ENCODE peak calls at places on chromosomes 4 and X, in six cellular contexts. M is neural progenitor cell, E is A549, G is GM23338, J is fibroblast of lung, U is endothelial cell of umbilical vein. A is an unnamed sample.

GRCh38 chr4:76546282-76547166 is 111.5 kb downstream of the SHROOM3 start:
- DNase-seq in E (no peak), G (no peak), M (no peak), J (peak; percentile 70), U (peak; percentile 90), A (peak; percentile 37)

GRCh38 chr4:113584407-113585150 is 177.0 kb downstream of the CAMK2D start:
- DNase-seq in J (peak; percentile 70), M (peak; percentile 13), G (peak; percentile 65), E (no peak), U (peak; percentile 41), A (peak; percentile 17)

GRCh38 chrX:7088968-7089615 is 58.4 kb upstream of the STS start:
- DNase-seq in U (no peak), G (peak; percentile 57), E (no peak), M (peak; percentile 26), J (no peak), A (peak; percentile 48)

GRCh38 chrX:41022579-41022978 is 62.7 kb upstream of the USP9X start:
- DNase-seq in M (no peak), J (peak; percentile 39), U (no peak), G (no peak), E (no peak), A (no peak)

GRCh38 chrX:3609800-3610199 is 103.6 kb downstream of the PRKX start:
- DNase-seq in G (no peak), U (no peak), E (no peak), M (no peak), J (peak; percentile 22), A (no peak)

GRCh38 chr4:159137176-159137575 is 34.3 kb downstream of the RAPGEF2 start:
- DNase-seq in J (no peak), M (peak; percentile 24), E (no peak), U (no peak), G (peak; percentile 33), A (peak; percentile 26)

GRCh38 chr4:185506422-185506821 is 28.9 kb downstream of the PDLIM3 start:
- DNase-seq in E (no peak), J (no peak), G (no peak), U (no peak), M (no peak), A (no peak)

GRCh38 chrX:70476934-70477733 is 32.5 kb downstream of the DLG3 start:
- DNase-seq in U (peak; percentile 55), G (peak; percentile 59), M (peak; percentile 13), J (peak; percentile 61), E (peak; percentile 28), A (peak; percentile 58)

GRCh38 chrX:20352935-20353336 is 86.2 kb upstream of the RPS6KA3 start:
- DNase-seq in E (no peak), M (no peak), J (no peak), U (no peak), G (no peak), A (no peak)

GRCh38 chr4:128364565-128364964 is 77.0 kb upstream of the PGRMC2 start:
- DNase-seq in J (no peak), G (no peak), E (no peak), U (no peak), M (no peak), A (no peak)

GRCh38 chr4:40192286-40193017 is 4.4 kb upstream of the RHOH start:
- DNase-seq in M (no peak), J (no peak), U (no peak), G (no peak), E (no peak), A (no peak)

GRCh38 chrX:29852767-29853166 is 362.6 kb upstream of the MAGEB2 start:
- DNase-seq in J (peak; percentile 48), G (no peak), E (no peak), U (no peak), M (no peak), A (no peak)

GRCh38 chrX:46587753-46588171 is 14.2 kb downstream of the CHST7 start:
- DNase-seq in U (peak; percentile 81), J (peak; percentile 44), E (no peak), M (no peak), G (no peak), A (no peak)

GRCh38 chrX:68183612-68184214 is 249.6 kb downstream of the OPHN1 start:
- DNase-seq in U (peak; percentile 44), E (peak; percentile 12), G (peak; percentile 65), M (peak; percentile 30), J (peak; percentile 34), A (peak; percentile 49)

GRCh38 chrX:148601034-148601433 is 100.6 kb downstream of the AFF2 start:
- DNase-seq in U (no peak), G (no peak), J (peak; percentile 34), M (no peak), E (no peak), A (peak; percentile 8)

GRCh38 chr4:38162240-38162784 is 202.1 kb downstream of the PTTG2 start:
- DNase-seq in J (peak; percentile 85), M (peak; percentile 60), G (no peak), E (no peak), U (peak; percentile 88), A (peak; percentile 37)

GRCh38 chr4:1872918-1873269 is 1.7 kb downstream of the NSD2 start:
- DNase-seq in J (peak; percentile 58), M (no peak), E (no peak), U (peak; percentile 67), G (no peak), A (no peak)

GRCh38 chr4:121951570-121952110 is at the start of gene TRPC3:
- DNase-seq in U (peak; percentile 6), E (no peak), G (peak; percentile 52), M (peak; percentile 67), J (peak; percentile 20), A (peak; percentile 47)

GRCh38 chr4:89995006-89995405 is 100.4 kb downstream of the MMRN1 start:
- DNase-seq in M (no peak), G (no peak), E (no peak), J (no peak), U (no peak), A (no peak)

GRCh38 chr4:99591757-99592156 is 17.1 kb downstream of the MTTP start:
- DNase-seq in E (no peak), M (no peak), J (no peak), U (no peak), G (no peak), A (no peak)

GRCh38 chrX:71532078-71532752 is 689 bp upstream of the OGT start:
- DNase-seq in E (peak; percentile 8), J (peak; percentile 38), U (peak; percentile 69), M (peak; percentile 33), G (no peak), A (peak; percentile 21)

GRCh38 chrX:3636803-3637202 is 76.6 kb downstream of the PRKX start:
- DNase-seq in U (no peak), M (no peak), G (no peak), J (no peak), E (no peak), A (no peak)

DNA sequence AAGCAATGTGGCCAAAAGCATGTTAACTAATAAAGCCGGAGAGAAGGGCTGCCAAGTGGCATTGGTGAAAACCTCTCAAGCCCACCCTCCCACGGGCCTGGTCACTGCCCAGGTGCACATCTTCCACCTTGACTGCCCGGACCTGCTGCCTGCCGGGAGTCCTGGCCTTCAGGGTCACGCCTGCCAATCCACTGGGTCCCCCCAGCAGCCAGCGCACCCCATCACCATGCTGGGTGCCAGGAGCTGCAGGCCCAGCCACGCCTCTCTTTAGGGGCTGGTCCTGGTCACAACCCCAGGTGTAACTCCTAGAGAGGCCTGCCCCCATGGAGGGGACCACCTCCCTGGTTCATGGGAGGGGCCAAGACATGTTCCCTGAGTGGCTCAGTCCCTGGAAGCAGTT is 66.4 kb downstream of the PSAPL1 start:
- DNase-seq in J (no peak), G (no peak), U (no peak), E (no peak), M (no peak), A (no peak)
- H3K4me2 ChIP-seq in J (no peak overlapping the region), G (no peak overlapping the region), U (no peak overlapping the region), E (no peak overlapping the region), M (no peak overlapping the region), A (no peak overlapping the region)

GRCh38 chrX:113195949-113196348 is 355.3 kb upstream of the AMOT start:
- DNase-seq in M (no peak), G (no peak), J (no peak), E (no peak), U (no peak), A (peak; percentile 16)

DNA sequence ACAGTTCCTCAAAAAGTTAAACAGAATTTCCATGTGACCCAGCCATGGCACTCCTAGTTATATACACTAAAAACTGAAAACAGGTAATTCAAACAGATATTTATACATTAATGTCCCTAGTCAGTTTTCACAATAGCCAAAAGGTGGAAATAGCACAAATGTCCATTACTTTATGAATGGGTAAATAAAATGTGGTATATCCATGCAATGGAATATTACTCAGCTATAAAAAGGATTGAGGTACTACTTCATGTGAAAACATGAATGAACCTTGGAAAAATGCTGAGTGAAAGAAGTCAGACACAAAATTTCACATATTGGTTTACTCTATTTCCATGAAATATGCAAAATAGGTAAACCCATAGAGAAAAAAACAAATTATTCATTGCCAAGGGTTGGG is 351.8 kb upstream of the AMOT start:
- DNase-seq in G (no peak), J (no peak), U (no peak), M (no peak), E (no peak), A (no peak)
- H3K4me2 ChIP-seq in G (no peak overlapping the region), J (no peak overlapping the region), U (no peak overlapping the region), M (no peak overlapping the region), E (no peak overlapping the region), A (no peak overlapping the region)

DNA sequence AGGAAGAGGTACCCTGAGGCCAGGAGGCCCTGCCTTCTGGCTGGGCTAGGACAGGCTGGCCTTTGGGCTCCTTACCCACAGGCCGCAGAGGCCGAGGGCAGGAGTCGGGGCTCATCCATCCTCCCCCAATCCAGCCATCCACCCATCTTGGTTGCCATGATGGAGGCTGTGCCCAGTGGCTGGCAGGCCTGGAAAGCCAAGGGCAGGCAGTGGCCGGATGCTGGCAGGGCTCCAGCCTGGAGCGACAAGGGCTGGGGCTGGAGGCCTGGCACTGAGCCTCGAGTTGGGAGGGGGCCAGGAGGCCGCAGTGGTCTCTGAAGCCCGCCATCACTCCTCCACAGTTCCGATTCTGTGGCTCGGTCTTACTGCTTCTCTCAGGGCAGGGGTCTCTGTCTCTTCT is 8.6 kb upstream of the BGN start:
- DNase-seq in G (no peak), J (no peak), U (no peak), M (no peak), E (no peak), A (no peak)
- H3K4me2 ChIP-seq in G (no peak overlapping the region), J (no peak overlapping the region), U (no peak overlapping the region), M (no peak overlapping the region), E (no peak overlapping the region), A (no peak overlapping the region)

GRCh38 chr4:154511990-154512389 is 20.4 kb upstream of the DCHS2 start:
- DNase-seq in M (no peak), U (no peak), E (no peak), G (no peak), J (no peak), A (no peak)

GRCh38 chr4:154503598-154503997 is 12.0 kb upstream of the DCHS2 start:
- DNase-seq in E (peak; percentile 14), J (peak; percentile 17), G (peak; percentile 82), U (peak; percentile 18), M (peak; percentile 51), A (peak; percentile 16)

GRCh38 chr4:154506253-154506652 is 14.7 kb upstream of the DCHS2 start:
- DNase-seq in J (peak; percentile 60), U (peak; percentile 24), M (peak; percentile 64), G (peak; percentile 73), E (no peak), A (peak; percentile 66)

DNA sequence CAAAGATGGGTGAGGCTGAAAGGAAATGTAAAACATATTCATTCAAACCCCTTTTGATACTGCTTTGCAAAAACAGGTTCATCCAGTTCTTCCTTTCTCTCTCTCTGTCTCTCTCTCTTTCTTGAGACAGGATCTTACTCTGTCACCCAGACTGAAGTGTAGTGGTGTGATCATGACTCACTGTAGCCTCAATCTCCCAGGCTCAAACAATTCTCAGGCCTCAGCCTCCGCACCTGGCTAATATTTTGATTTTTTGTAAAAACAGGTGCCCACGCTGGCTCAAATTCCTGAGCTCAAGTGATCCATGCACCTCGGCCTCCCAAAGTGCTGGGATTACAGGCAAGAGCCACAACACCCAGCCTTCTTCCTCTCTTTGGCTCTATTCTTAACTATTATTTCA is 15.6 kb upstream of the DCHS2 start:
- DNase-seq in U (no peak), E (no peak), J (no peak), G (peak; percentile 19), M (no peak), A (peak; percentile 15)
- H3K4me2 ChIP-seq in U (no peak overlapping the region), E (no peak overlapping the region), J (no peak overlapping the region), G (no peak overlapping the region), M (no peak overlapping the region), A (no peak overlapping the region)

A was measured in hepatocyte.